ENCODE peak calls at places on chromosome 7, in four cellular contexts. O is chondrocyte, I is AG09309, Z is heart right ventricle. U is an unnamed sample.

GRCh38 chr7:42262907-42263466 is 26.0 kb upstream of the GLI3 start:
- DNase-seq in O (no peak), I (no peak), Z (peak), U (no peak)

GRCh38 chr7:143892527-143893300 is 9.3 kb downstream of the TCAF1 start:
- DNase-seq in O (no peak), I (no peak), Z (no peak), U (no peak)

GRCh38 chr7:7756577-7756976 is 38.2 kb upstream of the RPA3 start:
- DNase-seq in O (no peak), I (no peak), Z (no peak), U (no peak)

GRCh38 chr7:4470246-4470645 is 211.8 kb upstream of the FOXK1 start:
- DNase-seq in O (no peak), I (no peak), Z (no peak), U (no peak)

GRCh38 chr7:129225206-129225930 is 538 bp downstream of the AHCYL2 start:
- DNase-seq in O (peak), I (no peak), Z (peak), U (peak)

GRCh38 chr7:78326189-78326588 is 527.6 kb downstream of the PHTF2 start:
- DNase-seq in O (no peak), I (peak), Z (no peak), U (no peak)

GRCh38 chr7:132654150-132654549 is 77.9 kb upstream of the PLXNA4 start:
- DNase-seq in O (no peak), I (no peak), Z (no peak), U (peak)

GRCh38 chr7:50531401-50531906 is 33.8 kb downstream of the DDC start:
- DNase-seq in O (no peak), I (no peak), Z (no peak), U (no peak)

GRCh38 chr7:132592238-132592946 is 16.1 kb upstream of the PLXNA4 start:
- DNase-seq in O (no peak), I (no peak), Z (no peak), U (no peak)

GRCh38 chr7:21184956-21185355 is 242.9 kb upstream of the SP4 start:
- DNase-seq in O (no peak), I (no peak), Z (no peak), U (no peak)

GRCh38 chr7:102925962-102926825 is 13.4 kb downstream of the LRRC17 start:
- DNase-seq in O (no peak), I (no peak), Z (no peak), U (no peak)

GRCh38 chr7:90645784-90646183 is 49.7 kb downstream of the CDK14 start:
- DNase-seq in O (no peak), I (no peak), Z (no peak), U (no peak)

GRCh38 chr7:50229964-50230363 is 74.6 kb upstream of the IKZF1 start:
- DNase-seq in O (no peak), I (no peak), Z (no peak), U (no peak)

GRCh38 chr7:112596260-112596659 is 115.5 kb downstream of the LSMEM1 start:
- DNase-seq in O (no peak), I (peak), Z (no peak), U (no peak)

GRCh38 chr7:85887133-85887532 is 700.3 kb upstream of the SEMA3D start:
- DNase-seq in O (no peak), I (no peak), Z (no peak), U (no peak)

DNA sequence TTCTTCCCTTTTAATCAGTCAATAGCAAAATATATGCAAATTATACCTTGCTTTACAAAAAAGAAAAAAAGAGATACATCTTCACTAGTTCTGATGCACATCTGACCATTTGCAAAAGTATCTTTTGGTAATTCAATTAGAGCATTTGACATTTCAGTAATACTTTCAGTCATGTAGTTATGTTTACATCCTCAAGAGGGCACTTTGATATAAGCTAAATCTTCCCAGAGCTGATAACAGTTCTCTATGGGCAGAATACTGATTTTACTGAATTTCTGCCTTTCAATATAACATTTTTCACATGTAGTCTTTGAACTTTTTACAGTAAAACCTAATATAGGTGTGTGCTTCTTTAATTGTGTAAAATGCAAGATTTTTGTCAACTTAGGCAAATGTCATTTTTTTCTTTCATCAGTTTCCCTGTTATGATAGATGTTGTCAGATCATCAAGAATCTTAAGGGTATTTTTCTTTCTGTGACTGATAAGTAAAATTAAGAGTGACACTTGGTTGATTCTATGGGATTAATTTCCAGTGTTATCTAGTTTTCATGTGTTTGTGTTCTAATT is 703.5 kb upstream of the SEMA3D start:
- DNase-seq in O (no peak), I (peak), Z (no peak), U (peak)
- TF ChIP-seq CTCF in O (peak), I (peak), Z (peak), U (no peak)

DNA sequence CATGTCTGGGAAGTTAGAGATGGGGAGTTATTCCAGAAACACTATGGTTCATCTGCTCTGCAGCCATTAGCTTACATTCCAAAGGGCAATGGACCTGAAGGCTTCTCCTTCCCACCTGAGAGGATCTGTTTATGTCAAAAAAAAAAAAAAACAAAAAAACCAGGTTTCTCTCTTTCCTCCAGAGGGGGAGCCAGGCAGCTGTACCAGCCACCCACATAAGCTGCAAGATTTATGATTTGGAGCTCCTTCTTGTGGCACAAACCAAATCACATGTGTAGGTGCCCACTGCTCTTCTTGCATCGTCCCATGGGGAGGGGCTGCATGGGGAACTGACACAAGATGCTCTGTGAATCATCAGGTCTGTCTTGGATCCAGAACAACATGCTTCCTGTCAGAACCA is 231.6 kb upstream of the IGFBP3 start:
- DNase-seq in O (no peak), I (no peak), Z (no peak), U (no peak)
- TF ChIP-seq CTCF in O (peak), I (peak), Z (no peak), U (no peak)

DNA sequence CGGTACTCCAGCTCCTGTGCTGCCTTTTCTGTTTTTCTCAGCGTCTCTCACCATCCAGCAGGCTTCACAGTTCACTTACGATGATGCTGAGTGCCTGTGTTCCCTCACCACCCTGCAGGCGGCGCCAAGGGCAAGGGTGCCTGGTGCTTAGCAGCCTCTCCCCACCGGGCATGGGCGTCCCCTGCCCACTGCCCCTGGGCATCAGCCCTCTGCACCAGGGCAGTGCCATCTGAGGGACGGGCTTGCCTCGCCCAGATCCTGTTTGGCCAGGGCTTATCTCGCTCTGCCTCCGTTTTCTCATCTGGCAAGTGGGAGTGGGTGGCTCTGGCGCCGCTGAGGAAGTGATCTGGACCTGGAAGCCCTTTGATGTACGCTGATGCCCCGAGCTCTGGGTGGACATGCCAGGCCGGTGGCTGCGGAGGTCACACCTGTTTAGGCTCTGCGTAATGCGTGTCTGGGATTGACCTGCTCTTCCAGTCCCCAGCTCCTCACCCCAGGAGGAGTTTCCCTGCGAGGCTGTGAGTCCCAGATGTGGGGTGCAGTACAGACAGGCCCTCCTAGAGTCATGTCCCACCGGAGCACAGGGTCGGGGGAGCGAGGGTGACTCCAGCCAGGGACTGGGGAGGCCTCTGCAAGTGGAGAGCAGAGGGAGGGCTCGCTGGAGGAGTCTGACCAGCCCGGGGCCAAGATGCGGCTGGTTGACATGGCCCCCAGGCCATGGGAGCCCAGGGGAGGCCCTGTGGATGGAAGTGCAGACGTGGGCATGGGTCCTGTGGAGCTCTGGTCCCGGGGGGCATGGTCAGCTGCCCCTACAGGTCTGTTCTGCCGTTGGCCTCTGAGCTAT is 11.8 kb downstream of the TTYH3 start:
- DNase-seq in O (no peak), I (no peak), Z (no peak), U (no peak)
- TF ChIP-seq CTCF in O (peak), I (peak), Z (no peak), U (peak)

GRCh38 chr7:786472-787255 is 45.6 kb upstream of the SUN1 start:
- DNase-seq in O (no peak), I (no peak), Z (peak), U (peak)
- TF ChIP-seq CTCF in O (peak), I (peak), Z (peak), U (peak)

GRCh38 chr7:81487512-81487911 is 282.3 kb downstream of the HGF start:
- DNase-seq in O (no peak), I (no peak), Z (no peak), U (no peak)
- TF ChIP-seq CTCF in O (no peak), I (no peak), Z (no peak), U (no peak)